ENCODE peak calls at places on chromosomes 16 and 17, in seven cellular contexts. One of them, this sample, is unnamed.

GRCh38 chr17:60751884-60752283 is 74.2 kb downstream of the BCAS3 start:
- DNase-seq in stomach: no peak
- DNase-seq in keratinocyte: no peak
- DNase-seq in GM23248: no peak
- DNase-seq in effector memory CD4-positive, alpha-beta T cell: no peak
- DNase-seq in sigmoid colon: no peak
- DNase-seq in ovary: no peak
- DNase-seq in this sample: no peak

GRCh38 chr16:370980-371728 is 816 bp upstream of the MRPL28 start:
- DNase-seq in stomach: no peak
- DNase-seq in keratinocyte: no peak
- DNase-seq in GM23248: no peak
- DNase-seq in effector memory CD4-positive, alpha-beta T cell: no peak
- DNase-seq in sigmoid colon: peak; percentile 70
- DNase-seq in ovary: no peak
- DNase-seq in this sample: no peak

GRCh38 chr17:82940226-82941020 is 100.6 kb upstream of the ZNF750 start:
- DNase-seq in stomach: no peak
- DNase-seq in keratinocyte: no peak
- DNase-seq in GM23248: no peak
- DNase-seq in effector memory CD4-positive, alpha-beta T cell: no peak
- DNase-seq in sigmoid colon: peak; percentile 58
- DNase-seq in ovary: peak; percentile 28
- DNase-seq in this sample: peak; percentile 6

GRCh38 chr17:57615836-57616235 is 129.3 kb downstream of the CCDC182 start:
- DNase-seq in stomach: no peak
- DNase-seq in keratinocyte: no peak
- DNase-seq in GM23248: no peak
- DNase-seq in effector memory CD4-positive, alpha-beta T cell: no peak
- DNase-seq in sigmoid colon: no peak
- DNase-seq in ovary: peak; percentile 20
- DNase-seq in this sample: no peak

GRCh38 chr17:27914382-27914781 is 21.2 kb upstream of the LYRM9 start:
- DNase-seq in stomach: no peak
- DNase-seq in keratinocyte: no peak
- DNase-seq in GM23248: no peak
- DNase-seq in effector memory CD4-positive, alpha-beta T cell: no peak
- DNase-seq in sigmoid colon: no peak
- DNase-seq in ovary: no peak
- DNase-seq in this sample: no peak

GRCh38 chr17:77312786-77313599 is 172.2 kb downstream of the SEC14L1 start:
- DNase-seq in stomach: peak; percentile 75
- DNase-seq in keratinocyte: no peak
- DNase-seq in GM23248: peak; percentile 78
- DNase-seq in effector memory CD4-positive, alpha-beta T cell: no peak
- DNase-seq in sigmoid colon: peak; percentile 80
- DNase-seq in ovary: peak; percentile 90
- DNase-seq in this sample: peak; percentile 76

GRCh38 chr16:67653131-67654068 is 6.7 kb downstream of the ACD start:
- DNase-seq in stomach: no peak
- DNase-seq in keratinocyte: no peak
- DNase-seq in GM23248: peak; percentile 66
- DNase-seq in effector memory CD4-positive, alpha-beta T cell: no peak
- DNase-seq in sigmoid colon: no peak
- DNase-seq in ovary: peak; percentile 53
- DNase-seq in this sample: no peak

GRCh38 chr17:36674278-36674650 is 72.9 kb downstream of the MRM1 start:
- DNase-seq in stomach: no peak
- DNase-seq in keratinocyte: no peak
- DNase-seq in GM23248: no peak
- DNase-seq in effector memory CD4-positive, alpha-beta T cell: peak; percentile 13
- DNase-seq in sigmoid colon: no peak
- DNase-seq in ovary: no peak
- DNase-seq in this sample: no peak

GRCh38 chr16:57818377-57819055 is 16.2 kb upstream of the KIFC3 start:
- DNase-seq in stomach: peak; percentile 70
- DNase-seq in keratinocyte: no peak
- DNase-seq in GM23248: no peak
- DNase-seq in effector memory CD4-positive, alpha-beta T cell: no peak
- DNase-seq in sigmoid colon: no peak
- DNase-seq in ovary: no peak
- DNase-seq in this sample: no peak

GRCh38 chr16:20385844-20386832 is 18.4 kb downstream of the PDILT start:
- DNase-seq in stomach: peak; percentile 89
- DNase-seq in keratinocyte: no peak
- DNase-seq in GM23248: peak; percentile 52
- DNase-seq in effector memory CD4-positive, alpha-beta T cell: no peak
- DNase-seq in sigmoid colon: peak; percentile 74
- DNase-seq in ovary: peak; percentile 82
- DNase-seq in this sample: peak; percentile 69
- H3K4me3 ChIP-seq in stomach: peak overlapping the region; percentile 23
- H3K4me3 ChIP-seq in keratinocyte: no peak overlapping the region
- H3K4me3 ChIP-seq in GM23248: no peak overlapping the region
- H3K4me3 ChIP-seq in effector memory CD4-positive, alpha-beta T cell: no peak overlapping the region
- H3K4me3 ChIP-seq in sigmoid colon: no peak overlapping the region
- H3K4me3 ChIP-seq in ovary: no peak overlapping the region
- H3K4me3 ChIP-seq in this sample: no peak overlapping the region

DNA sequence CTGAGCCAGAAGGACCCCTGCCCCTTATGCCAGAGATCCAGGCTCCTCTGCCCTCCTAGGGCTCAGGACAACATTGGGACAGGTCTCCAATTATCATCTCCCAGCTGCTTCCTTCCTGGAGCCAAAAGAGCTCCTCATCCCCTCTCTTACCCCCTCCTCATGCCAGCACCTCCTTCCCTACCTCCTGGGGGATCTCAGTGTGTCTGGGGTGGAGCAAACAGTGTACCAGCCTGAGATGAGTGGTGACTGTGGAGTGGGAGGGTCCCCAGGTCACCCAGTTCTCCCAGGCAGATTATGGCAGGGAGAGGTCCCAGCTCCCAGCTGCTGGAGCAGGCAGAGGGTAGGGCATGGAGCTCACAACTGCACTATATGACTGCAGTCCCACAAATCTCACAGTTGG is 23.7 kb downstream of the SRCIN1 start:
- DNase-seq in stomach: no peak
- DNase-seq in keratinocyte: no peak
- DNase-seq in GM23248: no peak
- DNase-seq in effector memory CD4-positive, alpha-beta T cell: no peak
- DNase-seq in sigmoid colon: no peak
- DNase-seq in ovary: no peak
- DNase-seq in this sample: no peak
- H3K27me3 ChIP-seq in stomach: peaks cover 50% of the 10 kb centered on the region
- H3K27me3 ChIP-seq in keratinocyte: peaks cover 60% of the 10 kb centered on the region
- H3K27me3 ChIP-seq in GM23248: peaks cover 18% of the 10 kb centered on the region
- H3K27me3 ChIP-seq in effector memory CD4-positive, alpha-beta T cell: peaks cover 58% of the 10 kb centered on the region
- H3K27me3 ChIP-seq in sigmoid colon: peaks cover 40% of the 10 kb centered on the region
- H3K27me3 ChIP-seq in ovary: no peaks in the 10 kb centered on the region
- H3K27me3 ChIP-seq in this sample: no peaks in the 10 kb centered on the region

GRCh38 chr17:75994802-75995350 is 5.8 kb upstream of the CDK3 start:
- DNase-seq in stomach: no peak
- DNase-seq in keratinocyte: no peak
- DNase-seq in GM23248: no peak
- DNase-seq in effector memory CD4-positive, alpha-beta T cell: no peak
- DNase-seq in sigmoid colon: no peak
- DNase-seq in ovary: no peak
- DNase-seq in this sample: no peak
- H3K27ac ChIP-seq in stomach: no peak overlapping the region
- H3K27ac ChIP-seq in keratinocyte: no peak overlapping the region
- H3K27ac ChIP-seq in GM23248: no peak overlapping the region
- H3K27ac ChIP-seq in effector memory CD4-positive, alpha-beta T cell: no peak overlapping the region
- H3K27ac ChIP-seq in sigmoid colon: no peak overlapping the region
- H3K27ac ChIP-seq in ovary: no peak overlapping the region
- H3K27ac ChIP-seq in this sample: no peak overlapping the region

GRCh38 chr17:79779088-79779529 is 1.2 kb downstream of the CBX2 start:
- DNase-seq in stomach: no peak
- DNase-seq in keratinocyte: no peak
- DNase-seq in GM23248: no peak
- DNase-seq in effector memory CD4-positive, alpha-beta T cell: no peak
- DNase-seq in sigmoid colon: no peak
- DNase-seq in ovary: peak; percentile 65
- DNase-seq in this sample: no peak
- H3K4me3 ChIP-seq in stomach: peak overlapping the region; percentile 74
- H3K4me3 ChIP-seq in keratinocyte: peak overlapping the region; percentile 55
- H3K4me3 ChIP-seq in GM23248: no peak overlapping the region
- H3K4me3 ChIP-seq in effector memory CD4-positive, alpha-beta T cell: no peak overlapping the region
- H3K4me3 ChIP-seq in sigmoid colon: no peak overlapping the region
- H3K4me3 ChIP-seq in ovary: no peak overlapping the region
- H3K4me3 ChIP-seq in this sample: no peak overlapping the region

GRCh38 chr17:50725769-50726655 is 6.6 kb downstream of the LUC7L3 start:
- DNase-seq in stomach: no peak
- DNase-seq in keratinocyte: no peak
- DNase-seq in GM23248: no peak
- DNase-seq in effector memory CD4-positive, alpha-beta T cell: no peak
- DNase-seq in sigmoid colon: no peak
- DNase-seq in ovary: no peak
- DNase-seq in this sample: no peak

GRCh38 chr17:50731575-50732460 is 12.4 kb downstream of the LUC7L3 start:
- DNase-seq in stomach: no peak
- DNase-seq in keratinocyte: no peak
- DNase-seq in GM23248: no peak
- DNase-seq in effector memory CD4-positive, alpha-beta T cell: no peak
- DNase-seq in sigmoid colon: no peak
- DNase-seq in ovary: no peak
- DNase-seq in this sample: no peak

GRCh38 chr17:50728112-50728429 is 8.7 kb downstream of the LUC7L3 start:
- DNase-seq in stomach: no peak
- DNase-seq in keratinocyte: no peak
- DNase-seq in GM23248: no peak
- DNase-seq in effector memory CD4-positive, alpha-beta T cell: no peak
- DNase-seq in sigmoid colon: no peak
- DNase-seq in ovary: no peak
- DNase-seq in this sample: no peak

DNA sequence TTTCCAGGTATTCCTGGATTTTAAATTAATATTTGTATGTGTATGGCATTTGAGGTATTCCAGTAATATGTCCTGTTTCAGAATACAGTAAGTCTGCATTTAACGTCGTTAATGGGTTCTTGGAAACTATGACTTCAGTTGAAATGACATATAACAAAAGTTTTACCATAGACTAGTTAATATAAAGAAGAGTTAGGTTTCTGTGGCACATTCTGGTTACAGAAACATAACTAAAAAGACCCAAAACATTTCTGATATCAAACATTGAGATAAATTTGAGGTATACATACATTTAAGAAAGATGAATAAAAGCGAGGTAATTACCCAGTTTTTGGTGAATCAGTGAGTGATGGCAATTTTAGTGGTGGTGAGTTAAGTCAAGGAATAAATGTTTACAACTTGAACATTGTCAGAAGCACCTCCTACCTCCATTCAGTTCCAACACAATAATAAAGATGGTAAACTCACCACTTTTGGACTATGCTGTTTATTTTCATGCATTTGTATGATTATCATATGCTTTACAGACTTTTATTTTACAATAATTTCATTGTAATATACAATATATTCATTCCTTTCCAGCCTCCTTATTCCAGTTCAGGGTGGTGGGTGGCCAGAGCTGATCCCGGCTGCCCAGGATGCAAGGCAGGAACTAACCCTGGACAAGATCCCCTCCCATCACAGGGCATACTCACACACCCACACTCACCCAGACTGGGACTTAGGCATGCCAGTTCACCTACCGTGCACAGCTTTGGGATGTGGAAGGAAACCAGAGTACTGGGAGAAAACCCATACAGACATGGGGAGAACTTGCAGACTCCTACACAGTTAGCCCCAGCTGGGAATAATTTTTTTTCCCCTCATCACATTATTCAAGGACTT is 9.7 kb downstream of the LUC7L3 start:
- DNase-seq in stomach: no peak
- DNase-seq in keratinocyte: no peak
- DNase-seq in GM23248: no peak
- DNase-seq in effector memory CD4-positive, alpha-beta T cell: no peak
- DNase-seq in sigmoid colon: no peak
- DNase-seq in ovary: no peak
- DNase-seq in this sample: no peak
- H3K27me3 ChIP-seq in stomach: no peaks in the 10 kb centered on the region
- H3K27me3 ChIP-seq in keratinocyte: no peaks in the 10 kb centered on the region
- H3K27me3 ChIP-seq in GM23248: no peaks in the 10 kb centered on the region
- H3K27me3 ChIP-seq in effector memory CD4-positive, alpha-beta T cell: no peaks in the 10 kb centered on the region
- H3K27me3 ChIP-seq in sigmoid colon: no peaks in the 10 kb centered on the region
- H3K27me3 ChIP-seq in ovary: no peaks in the 10 kb centered on the region
- H3K27me3 ChIP-seq in this sample: no peaks in the 10 kb centered on the region

DNA sequence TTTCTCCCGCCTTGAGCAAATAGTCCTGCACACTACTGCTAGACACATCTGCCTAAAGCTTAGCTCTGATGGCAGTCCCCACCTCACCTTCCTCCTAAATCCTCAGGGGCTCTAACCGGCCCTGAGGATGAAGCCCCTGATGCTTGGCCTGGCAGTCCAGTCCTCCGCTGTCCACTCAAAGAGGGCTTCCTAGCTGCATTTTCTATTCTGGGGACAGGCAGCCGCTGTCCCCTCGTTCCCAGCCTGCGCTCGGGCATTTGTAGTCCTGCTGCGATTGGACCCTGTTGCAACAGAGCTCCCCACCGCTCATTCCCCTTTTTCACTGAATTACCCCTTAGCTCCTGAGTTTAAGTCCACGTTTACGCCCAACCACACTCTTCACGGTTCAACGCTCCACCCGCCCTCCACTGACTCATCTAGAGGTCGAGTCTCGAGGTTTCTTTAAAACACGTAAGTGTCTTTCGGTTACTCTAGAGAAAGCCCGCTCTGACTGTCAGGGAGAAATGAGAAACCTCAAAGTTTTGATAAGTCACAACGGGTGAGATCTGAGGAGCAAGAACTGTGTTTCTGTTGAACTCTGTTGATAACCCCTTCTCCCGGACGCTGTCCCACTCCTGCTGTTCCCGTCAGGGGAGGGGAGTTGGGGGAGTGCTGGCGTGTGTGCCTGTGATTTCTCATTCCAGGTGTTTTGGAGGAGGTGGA is 4.5 kb downstream of the CCR7 start:
- DNase-seq in stomach: peak; percentile 31
- DNase-seq in keratinocyte: no peak
- DNase-seq in GM23248: peak; percentile 36
- DNase-seq in effector memory CD4-positive, alpha-beta T cell: peak; percentile 70
- DNase-seq in sigmoid colon: no peak
- DNase-seq in ovary: peak; percentile 45
- DNase-seq in this sample: no peak
- H3K27ac ChIP-seq in stomach: peak overlapping the region; percentile 67
- H3K27ac ChIP-seq in keratinocyte: no peak overlapping the region
- H3K27ac ChIP-seq in GM23248: no peak overlapping the region
- H3K27ac ChIP-seq in effector memory CD4-positive, alpha-beta T cell: peak overlapping the region; percentile 99
- H3K27ac ChIP-seq in sigmoid colon: peak overlapping the region; percentile 1
- H3K27ac ChIP-seq in ovary: no peak overlapping the region
- H3K27ac ChIP-seq in this sample: peak overlapping the region; percentile 55

GRCh38 chr16:23700093-23700492 is 12.9 kb downstream of the ERN2 start:
- DNase-seq in stomach: no peak
- DNase-seq in keratinocyte: no peak
- DNase-seq in GM23248: no peak
- DNase-seq in effector memory CD4-positive, alpha-beta T cell: no peak
- DNase-seq in sigmoid colon: no peak
- DNase-seq in ovary: no peak
- DNase-seq in this sample: no peak

GRCh38 chr16:23695756-23696155 is 17.1 kb downstream of the PLK1 start:
- DNase-seq in stomach: no peak
- DNase-seq in keratinocyte: no peak
- DNase-seq in GM23248: no peak
- DNase-seq in effector memory CD4-positive, alpha-beta T cell: no peak
- DNase-seq in sigmoid colon: no peak
- DNase-seq in ovary: no peak
- DNase-seq in this sample: no peak

GRCh38 chr16:23701045-23701444 is 12.0 kb downstream of the ERN2 start:
- DNase-seq in stomach: no peak
- DNase-seq in keratinocyte: no peak
- DNase-seq in GM23248: no peak
- DNase-seq in effector memory CD4-positive, alpha-beta T cell: no peak
- DNase-seq in sigmoid colon: no peak
- DNase-seq in ovary: no peak
- DNase-seq in this sample: no peak

GRCh38 chr16:23700509-23700908 is 12.5 kb downstream of the ERN2 start:
- DNase-seq in stomach: no peak
- DNase-seq in keratinocyte: no peak
- DNase-seq in GM23248: peak; percentile 14
- DNase-seq in effector memory CD4-positive, alpha-beta T cell: no peak
- DNase-seq in sigmoid colon: no peak
- DNase-seq in ovary: no peak
- DNase-seq in this sample: no peak

GRCh38 chr16:23699100-23699499 is 13.9 kb downstream of the ERN2 start:
- DNase-seq in stomach: peak; percentile 82
- DNase-seq in keratinocyte: no peak
- DNase-seq in GM23248: no peak
- DNase-seq in effector memory CD4-positive, alpha-beta T cell: no peak
- DNase-seq in sigmoid colon: no peak
- DNase-seq in ovary: no peak
- DNase-seq in this sample: no peak
- H3K4me3 ChIP-seq in stomach: no peak overlapping the region
- H3K4me3 ChIP-seq in keratinocyte: no peak overlapping the region
- H3K4me3 ChIP-seq in GM23248: no peak overlapping the region
- H3K4me3 ChIP-seq in effector memory CD4-positive, alpha-beta T cell: no peak overlapping the region
- H3K4me3 ChIP-seq in sigmoid colon: no peak overlapping the region
- H3K4me3 ChIP-seq in ovary: no peak overlapping the region
- H3K4me3 ChIP-seq in this sample: no peak overlapping the region